ENCODE peak calls at places on chromosomes 5 and 9, in six cellular contexts. E, P, B, K, J and H are unnamed samples.

GRCh38 chr9:78707481-78707977 is 410.6 kb downstream of the PSAT1 start:
- DNase-seq in E (no peak), P (no peak), B (no peak), K (no peak), J (peak), H (no peak)

GRCh38 chr9:133715866-133716563 is 22.1 kb downstream of the SARDH start:
- DNase-seq in E (peak), P (no peak), B (peak), K (no peak), J (no peak), H (peak)

GRCh38 chr5:158569534-158569933 is 530.2 kb downstream of the EBF1 start:
- DNase-seq in E (no peak), P (peak), B (no peak), K (no peak), J (no peak), H (no peak)

GRCh38 chr9:125655691-125656410 is 51.2 kb downstream of the MAPKAP1 start:
- DNase-seq in E (no peak), P (no peak), B (no peak), K (no peak), J (no peak), H (no peak)

GRCh38 chr9:124658165-124659017 is 112.7 kb downstream of the NR6A1 start:
- DNase-seq in E (peak), P (no peak), B (no peak), K (peak), J (peak), H (peak)

GRCh38 chr9:4425358-4426045 is 64.8 kb upstream of the SLC1A1 start:
- DNase-seq in E (no peak), P (no peak), B (no peak), K (no peak), J (no peak), H (no peak)

GRCh38 chr5:149764086-149764485 is 34.0 kb downstream of the PPARGC1B start:
- DNase-seq in E (no peak), P (no peak), B (no peak), K (no peak), J (no peak), H (no peak)

GRCh38 chr9:131382850-131383729 is 10.8 kb upstream of the PRRC2B start:
- DNase-seq in E (peak), P (peak), B (peak), K (no peak), J (no peak), H (peak)

GRCh38 chr5:109857405-109858031 is 167.8 kb downstream of the MAN2A1 start:
- DNase-seq in E (no peak), P (no peak), B (no peak), K (no peak), J (no peak), H (no peak)

GRCh38 chr5:155833282-155833681 is 493.7 kb upstream of the SGCD start:
- DNase-seq in E (no peak), P (no peak), B (no peak), K (no peak), J (no peak), H (no peak)

GRCh38 chr9:976805-977360 is 428 bp downstream of the DMRT3 start:
- DNase-seq in E (no peak), P (no peak), B (peak), K (no peak), J (no peak), H (no peak)

GRCh38 chr9:120692901-120693573 is 21.2 kb downstream of the MEGF9 start:
- DNase-seq in E (no peak), P (no peak), B (no peak), K (no peak), J (no peak), H (no peak)

GRCh38 chr5:15823413-15823812 is 323.4 kb downstream of the FBXL7 start:
- DNase-seq in E (no peak), P (no peak), B (no peak), K (no peak), J (no peak), H (no peak)

GRCh38 chr5:159174511-159175168 is 34.7 kb downstream of the RNF145 start:
- DNase-seq in E (no peak), P (no peak), B (no peak), K (no peak), J (no peak), H (no peak)

GRCh38 chr5:72604111-72604792 is 97.0 kb upstream of the ZNF366 start:
- DNase-seq in E (no peak), P (no peak), B (no peak), K (no peak), J (no peak), H (no peak)

GRCh38 chr5:138051441-138052296 is 18.8 kb upstream of the FAM13B start:
- DNase-seq in E (no peak), P (no peak), B (no peak), K (no peak), J (no peak), H (no peak)

GRCh38 chr5:72077390-72077789 is 29.9 kb upstream of the MAP1B start:
- DNase-seq in E (no peak), P (no peak), B (no peak), K (no peak), J (no peak), H (no peak)

GRCh38 chr5:96226941-96227552 is 206.0 kb downstream of the PCSK1 start:
- DNase-seq in E (no peak), P (no peak), B (no peak), K (no peak), J (no peak), H (no peak)

GRCh38 chr9:115013998-115014397 is 83.6 kb upstream of the TNFSF8 start:
- DNase-seq in E (peak), P (peak), B (peak), K (peak), J (no peak), H (peak)

GRCh38 chr5:131068893-131069643 is 96.0 kb downstream of the HINT1 start:
- DNase-seq in E (no peak), P (no peak), B (no peak), K (no peak), J (peak), H (no peak)

GRCh38 chr9:89372230-89372816 is 54.0 kb downstream of the SECISBP2 start:
- DNase-seq in E (no peak), P (no peak), B (no peak), K (no peak), J (no peak), H (no peak)

GRCh38 chr9:121173501-121173900 is 28.2 kb downstream of the RAB14 start:
- DNase-seq in E (no peak), P (no peak), B (no peak), K (no peak), J (no peak), H (no peak)

GRCh38 chr9:124216474-124217176 is 41.1 kb upstream of the NEK6 start:
- DNase-seq in E (no peak), P (no peak), B (no peak), K (no peak), J (peak), H (no peak)

GRCh38 chr9:121344062-121344696 is 25.9 kb downstream of the STOM start:
- DNase-seq in E (no peak), P (no peak), B (no peak), K (no peak), J (no peak), H (no peak)

GRCh38 chr5:116990010-116990409 is 415.4 kb upstream of the SEMA6A start:
- DNase-seq in E (no peak), P (no peak), B (no peak), K (no peak), J (no peak), H (peak)

GRCh38 chr5:60544162-60544561 is 155.8 kb downstream of the DEPDC1B start:
- DNase-seq in E (no peak), P (no peak), B (no peak), K (no peak), J (no peak), H (no peak)

GRCh38 chr9:23577611-23578010 is 248.4 kb downstream of the ELAVL2 start:
- DNase-seq in E (no peak), P (no peak), B (no peak), K (no peak), J (no peak), H (no peak)

GRCh38 chr5:92391-93220 is 638 bp downstream of the PLEKHG4B start:
- DNase-seq in E (no peak), P (no peak), B (no peak), K (no peak), J (no peak), H (no peak)

GRCh38 chr9:94011134-94011533 is 56.0 kb upstream of the BARX1 start:
- DNase-seq in E (no peak), P (no peak), B (no peak), K (no peak), J (no peak), H (no peak)

GRCh38 chr5:43854697-43855292 is 251.8 kb downstream of the NNT start:
- DNase-seq in E (no peak), P (peak), B (no peak), K (no peak), J (no peak), H (no peak)

GRCh38 chr5:133612021-133612860 is at the start of gene FSTL4:
- DNase-seq in E (no peak), P (no peak), B (peak), K (no peak), J (no peak), H (no peak)

GRCh38 chr5:149265559-149265958 is 6.1 kb upstream of the AFAP1L1 start:
- DNase-seq in E (no peak), P (no peak), B (no peak), K (no peak), J (no peak), H (no peak)

GRCh38 chr9:277595-278330 is 63.1 kb downstream of the DOCK8 start:
- DNase-seq in E (no peak), P (no peak), B (no peak), K (no peak), J (no peak), H (no peak)

GRCh38 chr9:87792831-87793288 is 66.9 kb downstream of the CTSL start:
- DNase-seq in E (peak), P (no peak), B (no peak), K (peak), J (peak), H (peak)
- TF ChIP-seq ZNF274 in E (no peak), P (no peak), B (no peak), K (no peak), J (no peak), H (no peak)

DNA sequence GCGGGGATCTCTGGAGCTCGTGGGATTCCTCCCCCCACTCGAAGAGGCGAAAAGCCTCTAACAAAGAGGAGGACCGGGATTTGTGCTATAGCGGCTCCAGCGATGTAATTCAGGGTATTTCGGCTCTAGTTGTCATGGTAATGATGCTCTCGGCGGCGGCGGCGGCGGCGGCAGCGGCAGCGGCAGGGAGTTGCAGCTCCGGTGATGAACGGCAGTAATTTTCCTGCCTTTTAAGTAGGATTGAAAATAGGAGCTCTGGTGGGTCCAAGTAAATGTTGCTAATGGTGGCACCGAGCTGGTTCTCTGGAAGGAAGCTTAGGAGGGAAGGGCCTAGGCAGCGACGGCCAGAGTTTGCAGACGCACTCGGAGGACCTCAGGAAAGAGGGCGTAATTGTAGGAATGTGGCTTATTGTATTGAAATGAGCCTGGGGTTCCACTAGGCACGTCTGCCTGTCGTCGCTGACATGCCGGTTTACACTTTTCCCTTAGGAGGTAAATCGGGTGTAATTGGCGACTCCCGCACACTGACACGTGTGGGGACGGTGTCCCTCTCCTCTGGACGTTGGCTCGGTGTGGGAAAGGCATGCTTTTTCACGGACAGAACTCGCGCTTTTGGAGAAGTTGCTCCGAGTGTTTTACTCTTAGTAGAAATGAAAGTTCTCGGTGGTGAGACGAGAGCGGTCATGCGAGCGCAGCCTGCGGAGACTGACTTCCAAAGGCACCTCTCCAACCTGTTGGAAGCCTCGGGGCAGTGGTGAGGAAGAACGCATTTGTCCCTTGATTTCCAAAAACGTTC is 1.1 kb downstream of the NR4A3 start:
- DNase-seq in E (peak), P (no peak), B (peak), K (no peak), J (no peak), H (peak)
- TF ChIP-seq ZNF274 in E (no peak), P (no peak), B (no peak), K (no peak), J (no peak), H (no peak)

GRCh38 chr5:17123010-17123409 is 94.4 kb upstream of the BASP1 start:
- DNase-seq in E (no peak), P (no peak), B (no peak), K (no peak), J (no peak), H (no peak)

GRCh38 chr5:17120209-17120608 is 97.2 kb upstream of the BASP1 start:
- DNase-seq in E (no peak), P (no peak), B (no peak), K (no peak), J (no peak), H (no peak)

GRCh38 chr5:17121776-17122175 is 95.7 kb upstream of the BASP1 start:
- DNase-seq in E (no peak), P (no peak), B (no peak), K (no peak), J (no peak), H (no peak)

GRCh38 chr5:17114715-17115599 is 102.5 kb upstream of the BASP1 start:
- DNase-seq in E (no peak), P (no peak), B (no peak), K (no peak), J (no peak), H (no peak)

DNA sequence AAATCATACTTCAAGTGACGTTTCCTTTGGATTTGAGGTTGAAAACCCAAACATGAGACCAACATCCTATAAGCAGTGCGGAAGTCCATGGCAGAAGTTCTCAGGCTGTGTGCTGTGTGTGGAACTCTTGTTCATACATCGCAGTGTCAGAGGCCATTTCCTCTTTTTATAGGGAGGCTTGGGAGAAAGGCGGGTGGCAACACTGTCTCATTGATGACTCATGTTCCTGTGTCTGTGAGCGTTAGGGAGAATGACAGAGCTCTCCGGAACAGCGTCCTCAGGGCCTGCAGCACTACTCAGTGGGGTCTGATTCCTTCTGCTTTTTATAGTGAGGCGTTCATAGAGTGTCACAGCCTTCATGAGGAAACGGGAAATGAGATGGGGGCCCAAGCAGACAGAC is 98.8 kb upstream of the BASP1 start:
- DNase-seq in E (peak), P (no peak), B (no peak), K (peak), J (no peak), H (peak)
- TF ChIP-seq ZNF274 in E (no peak), P (no peak), B (no peak), K (no peak), J (no peak), H (no peak)

DNA sequence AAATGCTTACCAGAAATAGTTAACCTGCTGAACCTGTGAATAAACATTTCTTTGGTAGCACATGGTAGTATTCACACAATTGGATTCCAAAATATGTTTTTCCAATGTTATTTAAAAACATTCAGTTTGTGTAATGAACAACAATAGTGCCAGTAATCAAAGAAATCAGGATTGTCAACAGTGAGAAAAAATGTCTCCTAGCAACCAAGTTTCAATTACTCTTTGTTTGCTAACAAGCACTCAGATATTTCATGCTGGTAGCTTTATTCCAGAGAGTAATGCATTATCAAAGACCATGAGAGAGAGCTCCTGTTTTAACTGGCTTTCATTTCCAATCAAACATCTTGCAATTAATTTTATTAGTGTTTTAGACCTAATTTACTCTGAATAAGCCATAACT is 768.1 kb upstream of the GRAMD2B start:
- DNase-seq in E (no peak), P (no peak), B (no peak), K (no peak), J (no peak), H (no peak)
- TF ChIP-seq ZNF274 in E (no peak), P (no peak), B (no peak), K (no peak), J (no peak), H (no peak)

DNA sequence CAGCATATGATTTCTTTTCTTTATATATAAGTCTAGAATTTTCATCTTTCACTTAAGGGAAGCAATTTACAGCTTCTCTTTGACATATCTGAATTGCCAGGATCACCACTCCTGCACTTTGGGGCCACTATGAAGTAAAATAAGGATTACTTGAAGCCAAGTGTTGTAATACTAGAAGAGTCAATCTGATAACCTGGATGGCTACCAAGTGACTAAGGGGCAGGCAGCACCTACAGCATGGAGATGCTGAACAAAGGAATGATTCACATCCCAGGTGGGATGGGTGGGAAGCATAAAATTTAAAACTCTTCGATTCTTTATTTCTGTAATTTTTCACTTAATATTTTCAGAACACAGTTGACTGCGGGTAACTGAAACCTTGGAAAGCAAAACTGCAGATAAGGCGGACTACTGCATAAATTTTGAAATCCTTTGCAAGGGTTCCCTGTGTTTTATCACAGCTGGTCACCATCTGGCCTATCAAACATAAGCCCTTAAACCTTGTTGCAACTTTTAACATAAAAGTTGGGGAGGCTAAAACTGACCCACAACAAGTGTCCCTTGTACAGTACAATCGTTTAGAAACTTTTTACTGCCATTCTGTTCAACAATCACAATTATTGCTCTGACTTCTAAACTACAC is 31.2 kb downstream of the NR3C1 start:
- DNase-seq in E (no peak), P (no peak), B (no peak), K (no peak), J (no peak), H (no peak)
- TF ChIP-seq ZNF274 in E (no peak), P (no peak), B (no peak), K (no peak), J (no peak), H (no peak)

GRCh38 chr5:32601623-32602295 is 16.4 kb downstream of the SUB1 start:
- DNase-seq in E (no peak), P (no peak), B (no peak), K (no peak), J (no peak), H (no peak)

GRCh38 chr5:32598997-32599549 is 13.7 kb downstream of the SUB1 start:
- DNase-seq in E (no peak), P (no peak), B (no peak), K (no peak), J (no peak), H (no peak)

GRCh38 chr5:32598270-32598937 is 13.0 kb downstream of the SUB1 start:
- DNase-seq in E (no peak), P (no peak), B (no peak), K (no peak), J (no peak), H (no peak)

GRCh38 chr5:32597046-32597629 is 11.8 kb downstream of the SUB1 start:
- DNase-seq in E (no peak), P (no peak), B (no peak), K (no peak), J (no peak), H (no peak)

DNA sequence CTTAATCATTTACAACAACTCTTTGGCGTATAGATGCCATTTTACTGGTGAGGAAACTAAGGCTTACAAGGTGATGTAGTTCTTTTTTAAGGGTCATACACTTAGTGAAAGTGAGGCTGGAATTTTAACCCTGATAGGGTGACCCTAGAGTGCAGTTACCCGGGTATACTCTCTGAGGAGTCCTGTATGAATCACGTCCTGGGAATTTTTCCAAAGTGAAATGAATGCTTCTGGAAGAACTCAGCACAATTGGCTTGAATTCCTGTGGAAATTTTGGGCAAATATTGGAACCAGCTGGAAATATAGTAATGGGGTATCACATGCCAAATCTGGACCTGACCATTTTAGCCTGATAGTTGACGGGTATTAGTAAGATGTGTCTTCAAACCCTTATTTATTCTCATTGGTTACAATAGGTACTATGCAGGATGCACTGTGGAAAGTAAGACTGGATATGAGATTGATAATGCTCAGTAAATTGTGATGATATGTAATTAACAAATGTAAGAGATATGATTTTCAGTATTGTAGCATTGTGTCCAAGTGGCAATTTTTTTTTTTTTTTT is 14.8 kb downstream of the SUB1 start:
- DNase-seq in E (no peak), P (no peak), B (no peak), K (no peak), J (no peak), H (no peak)
- TF ChIP-seq ZNF274 in E (no peak), P (no peak), B (no peak), K (no peak), J (no peak), H (no peak)